ENCODE peak calls at places on chromosomes 1 and 21, in nine cellular contexts. V is AG10803, Z is fibroblast of the aortic adventitia, B is lower lobe of right lung, C is right lobe of liver, Q is thoracic aorta, L is GM23338, Y is Peyer's patch, N is NB4. X is an unnamed sample.

GRCh38 chr1:52551476-52552235 is 1.2 kb downstream of the TUT4 start:
- DNase-seq in V (peak; percentile 33), Z (peak; percentile 61), B (no peak), C (no peak), Q (no peak), L (peak; percentile 39), Y (no peak), N (peak; percentile 43), X (peak; percentile 66)

GRCh38 chr1:173768827-173769226 is 54.0 kb downstream of the KLHL20 start:
- DNase-seq in V (no peak), Z (no peak), B (no peak), C (no peak), Q (no peak), L (no peak), Y (no peak), N (no peak), X (no peak)

GRCh38 chr21:43771698-43772367 is 4.3 kb downstream of the CSTB start:
- DNase-seq in V (no peak), Z (peak; percentile 22), B (no peak), C (no peak), Q (no peak), L (no peak), Y (no peak), N (peak; percentile 48), X (peak; percentile 49)

GRCh38 chr1:209873067-209873810 is 45.5 kb downstream of the UTP25 start:
- DNase-seq in V (no peak), Z (no peak), B (no peak), C (no peak), Q (no peak), L (no peak), Y (no peak), N (no peak), X (peak; percentile 83)

GRCh38 chr1:28112388-28113311 is 24.2 kb upstream of the EYA3 start:
- DNase-seq in V (peak; percentile 52), Z (peak; percentile 37), B (peak; percentile 65), C (no peak), Q (peak; percentile 6), L (peak; percentile 70), Y (no peak), N (peak; percentile 89), X (peak; percentile 26)

GRCh38 chr1:100736766-100737165 is 17.2 kb downstream of the VCAM1 start:
- DNase-seq in V (peak; percentile 21), Z (peak; percentile 57), B (no peak), C (no peak), Q (no peak), L (no peak), Y (no peak), N (no peak), X (peak; percentile 30)

GRCh38 chr1:235632538-235633219 is 16.9 kb downstream of the GNG4 start:
- DNase-seq in V (peak; percentile 79), Z (peak; percentile 67), B (no peak), C (no peak), Q (no peak), L (no peak), Y (no peak), N (peak; percentile 43), X (peak; percentile 41)

GRCh38 chr1:37465596-37466517 is 8.5 kb upstream of the ZC3H12A start:
- DNase-seq in V (peak; percentile 59), Z (peak; percentile 69), B (no peak), C (no peak), Q (no peak), L (no peak), Y (peak; percentile 1), N (no peak), X (peak; percentile 58)

GRCh38 chr21:27764056-27764455 is 797.2 kb upstream of the ADAMTS5 start:
- DNase-seq in V (peak; percentile 60), Z (no peak), B (no peak), C (no peak), Q (no peak), L (no peak), Y (no peak), N (no peak), X (no peak)

GRCh38 chr1:23593042-23593521 is 33.8 kb upstream of the ID3 start:
- DNase-seq in V (no peak), Z (no peak), B (no peak), C (no peak), Q (no peak), L (no peak), Y (no peak), N (no peak), X (peak; percentile 99)

GRCh38 chr1:181135815-181136737 is 47.6 kb downstream of the IER5 start:
- DNase-seq in V (peak; percentile 94), Z (peak; percentile 91), B (no peak), C (no peak), Q (no peak), L (no peak), Y (no peak), N (peak; percentile 39), X (peak; percentile 93)

GRCh38 chr1:238677567-238677966 is 708.8 kb upstream of the CHRM3 start:
- DNase-seq in V (peak; percentile 24), Z (peak; percentile 70), B (no peak), C (no peak), Q (no peak), L (no peak), Y (no peak), N (no peak), X (peak; percentile 78)

GRCh38 chr21:34511787-34512451 is at the start of gene KCNE1:
- DNase-seq in V (peak; percentile 49), Z (no peak), B (peak; percentile 79), C (peak; percentile 89), Q (no peak), L (no peak), Y (no peak), N (peak; percentile 86), X (peak; percentile 67)

GRCh38 chr1:81584398-81584797 is 216.3 kb upstream of the ADGRL2 start:
- DNase-seq in V (no peak), Z (no peak), B (no peak), C (no peak), Q (no peak), L (no peak), Y (no peak), N (no peak), X (no peak)

GRCh38 chr1:46134660-46135331 is 2.4 kb upstream of the PIK3R3 start:
- DNase-seq in V (peak; percentile 56), Z (peak; percentile 92), B (no peak), C (no peak), Q (no peak), L (no peak), Y (no peak), N (peak; percentile 45), X (peak; percentile 92)

GRCh38 chr1:228377664-228378452 is 28.8 kb downstream of the TRIM11 start:
- DNase-seq in V (no peak), Z (no peak), B (peak; percentile 71), C (no peak), Q (no peak), L (no peak), Y (peak; percentile 54), N (no peak), X (no peak)

GRCh38 chr1:228379666-228380065 is 27.0 kb downstream of the TRIM11 start:
- DNase-seq in V (no peak), Z (no peak), B (peak; percentile 32), C (no peak), Q (no peak), L (no peak), Y (peak; percentile 16), N (no peak), X (no peak)

GRCh38 chr1:228378453-228379164 is 28.0 kb downstream of the TRIM11 start:
- DNase-seq in V (peak; percentile 67), Z (peak; percentile 81), B (peak; percentile 83), C (no peak), Q (no peak), L (peak; percentile 95), Y (peak; percentile 64), N (peak; percentile 60), X (peak; percentile 69)

GRCh38 chr1:228376651-228377631 is 29.7 kb downstream of the TRIM11 start:
- DNase-seq in V (no peak), Z (no peak), B (peak; percentile 42), C (no peak), Q (no peak), L (no peak), Y (peak; percentile 39), N (no peak), X (no peak)

DNA sequence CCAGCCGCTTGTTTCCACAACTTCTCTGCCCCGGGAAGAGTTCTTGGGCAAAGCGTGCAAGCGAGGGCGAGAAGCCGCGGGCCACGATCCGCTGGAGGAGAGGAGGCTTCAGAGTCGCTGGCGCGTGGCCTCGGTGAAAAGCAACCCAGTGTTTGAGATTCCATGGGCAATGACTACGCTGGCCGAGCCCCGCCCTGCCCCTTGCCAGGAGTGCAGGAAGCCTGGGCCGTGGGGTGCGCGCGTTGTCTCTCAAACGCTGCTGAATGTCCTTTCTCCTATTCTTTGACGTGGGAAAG is 27.5 kb downstream of the TRIM11 start:
- DNase-seq in V (peak; percentile 25), Z (peak; percentile 32), B (peak; percentile 62), C (no peak), Q (no peak), L (peak; percentile 55), Y (peak; percentile 52), N (no peak), X (peak; percentile 41)
- H3K4me3 ChIP-seq in V (peak overlapping the region; percentile 65), Z (peak overlapping the region; percentile 67), B (peak overlapping the region; percentile 56), C (peak overlapping the region; percentile 51), Q (peak overlapping the region; percentile 78), L (peak overlapping the region; percentile 89), Y (peak overlapping the region; percentile 57), N (no peak overlapping the region), X (peak overlapping the region; percentile 59)

DNA sequence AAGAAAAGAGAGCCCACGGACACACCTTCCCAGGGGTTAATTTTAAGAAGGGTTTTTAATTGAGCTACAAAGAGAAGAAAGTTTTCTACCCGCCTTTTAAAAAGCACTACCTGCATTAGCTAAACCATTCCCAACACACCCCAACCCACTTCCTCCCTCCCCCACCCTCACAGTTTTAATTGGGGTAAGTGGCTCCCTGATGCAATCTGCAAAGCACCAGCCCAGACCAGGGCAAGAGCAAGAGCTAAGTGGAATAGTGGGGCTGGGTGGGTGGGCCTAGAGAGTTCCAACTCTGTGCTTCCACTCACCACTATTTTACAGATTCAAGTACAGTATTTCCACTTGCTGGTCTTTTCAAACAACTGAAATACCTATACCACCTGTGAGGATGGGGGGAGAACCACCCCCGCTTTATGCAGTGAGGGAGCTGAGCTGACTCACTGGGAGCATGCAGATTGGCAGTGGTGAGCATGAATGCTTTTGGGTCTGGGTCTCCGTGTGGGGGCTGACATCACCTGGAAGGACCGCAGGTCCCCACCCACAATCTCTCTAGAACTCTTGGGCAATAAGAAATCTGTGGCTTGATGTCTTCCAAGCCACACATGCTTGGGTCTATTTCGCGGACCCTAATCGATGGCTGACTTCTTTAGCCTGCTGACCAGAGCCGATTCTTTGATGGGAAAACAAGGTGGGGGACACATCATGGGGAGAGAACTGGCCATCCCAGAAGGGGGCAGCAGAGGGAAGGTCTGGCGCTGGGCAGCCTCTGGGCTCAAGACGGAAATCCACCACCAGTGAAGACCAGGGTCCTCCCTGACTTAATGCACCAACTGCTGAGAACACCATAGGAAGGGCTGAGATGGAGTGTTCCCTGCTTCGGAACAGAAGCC is 95.5 kb downstream of the SSBP3 start:
- DNase-seq in V (peak; percentile 28), Z (peak; percentile 24), B (peak; percentile 62), C (no peak), Q (no peak), L (peak; percentile 87), Y (no peak), N (peak; percentile 57), X (no peak)
- TF ChIP-seq CTCF in V (peak; percentile 54), Z (peak; percentile 43), B (peak; percentile 53), C (peak; percentile 55), Q (no peak), L (peak; percentile 71), Y (peak; percentile 9), N (peak; percentile 47), X (peak; percentile 12)

GRCh38 chr1:183032122-183032921 is 9.1 kb downstream of the LAMC1 start:
- DNase-seq in V (no peak), Z (no peak), B (no peak), C (no peak), Q (no peak), L (no peak), Y (no peak), N (peak; percentile 31), X (no peak)
- H3K4me3 ChIP-seq in V (no peak overlapping the region), Z (peak overlapping the region; percentile 7), B (no peak overlapping the region), C (no peak overlapping the region), Q (no peak overlapping the region), L (no peak overlapping the region), Y (no peak overlapping the region), N (no peak overlapping the region), X (no peak overlapping the region)

GRCh38 chr1:24861821-24862727 is 68.0 kb downstream of the RUNX3 start:
- DNase-seq in V (no peak), Z (peak; percentile 27), B (peak; percentile 69), C (no peak), Q (no peak), L (peak; percentile 28), Y (peak; percentile 73), N (no peak), X (peak; percentile 44)
- TF ChIP-seq CTCF in V (peak; percentile 34), Z (peak; percentile 27), B (no peak), C (no peak), Q (no peak), L (no peak), Y (no peak), N (no peak), X (peak; percentile 25)